ENCODE peak calls at places on chromosome 2, in seven cellular contexts. One of them, this sample, is unnamed.

GRCh38 chr2:71292159-71292558 is 39.4 kb upstream of the ZNF638 start:
- DNase-seq in NCI-H748 treated with DMSO at 0.1 percent for 48 hours: no peak
- DNase-seq in HFF-Myc: no peak
- DNase-seq in AG20443: no peak
- DNase-seq in ovary: no peak
- DNase-seq in GDM1: no peak
- DNase-seq in GM10248: no peak
- DNase-seq in this sample: no peak

GRCh38 chr2:7009207-7009911 is 92.1 kb downstream of the RNF144A start:
- DNase-seq in GM10248: no peak
- DNase-seq in HFF-Myc: no peak
- DNase-seq in GDM1: no peak
- DNase-seq in ovary: no peak
- DNase-seq in AG20443: no peak
- DNase-seq in NCI-H748 treated with DMSO at 0.1 percent for 48 hours: no peak
- DNase-seq in this sample: no peak

GRCh38 chr2:235779444-235779896 is 285.6 kb downstream of the AGAP1 start:
- DNase-seq in NCI-H748 treated with DMSO at 0.1 percent for 48 hours: peak
- DNase-seq in ovary: peak
- DNase-seq in GDM1: peak
- DNase-seq in AG20443: peak
- DNase-seq in HFF-Myc: peak
- DNase-seq in GM10248: peak
- DNase-seq in this sample: no peak

GRCh38 chr2:160666677-160667061 is 173.1 kb upstream of the RBMS1 start:
- DNase-seq in GDM1: no peak
- DNase-seq in GM10248: no peak
- DNase-seq in ovary: no peak
- DNase-seq in AG20443: no peak
- DNase-seq in HFF-Myc: no peak
- DNase-seq in NCI-H748 treated with DMSO at 0.1 percent for 48 hours: no peak
- DNase-seq in this sample: no peak

GRCh38 chr2:191030521-191031154 is 16.7 kb upstream of the STAT1 start:
- DNase-seq in AG20443: peak
- DNase-seq in ovary: no peak
- DNase-seq in NCI-H748 treated with DMSO at 0.1 percent for 48 hours: peak
- DNase-seq in GM10248: peak
- DNase-seq in GDM1: peak
- DNase-seq in HFF-Myc: no peak
- DNase-seq in this sample: no peak

GRCh38 chr2:147567131-147567530 is 277.7 kb upstream of the ACVR2A start:
- DNase-seq in AG20443: no peak
- DNase-seq in NCI-H748 treated with DMSO at 0.1 percent for 48 hours: no peak
- DNase-seq in ovary: no peak
- DNase-seq in GM10248: no peak
- DNase-seq in GDM1: no peak
- DNase-seq in HFF-Myc: no peak
- DNase-seq in this sample: no peak

GRCh38 chr2:167142554-167142953 is 254.3 kb downstream of the XIRP2 start:
- DNase-seq in AG20443: no peak
- DNase-seq in GM10248: no peak
- DNase-seq in HFF-Myc: no peak
- DNase-seq in ovary: no peak
- DNase-seq in GDM1: no peak
- DNase-seq in NCI-H748 treated with DMSO at 0.1 percent for 48 hours: no peak
- DNase-seq in this sample: no peak

GRCh38 chr2:238108423-238109201 is 8.5 kb downstream of the ESPNL start:
- DNase-seq in NCI-H748 treated with DMSO at 0.1 percent for 48 hours: no peak
- DNase-seq in HFF-Myc: no peak
- DNase-seq in AG20443: no peak
- DNase-seq in GM10248: no peak
- DNase-seq in GDM1: no peak
- DNase-seq in ovary: peak
- DNase-seq in this sample: no peak

GRCh38 chr2:206584323-206585116 is 57.8 kb upstream of the FAM237A start:
- DNase-seq in GM10248: no peak
- DNase-seq in ovary: no peak
- DNase-seq in NCI-H748 treated with DMSO at 0.1 percent for 48 hours: no peak
- DNase-seq in GDM1: no peak
- DNase-seq in HFF-Myc: no peak
- DNase-seq in AG20443: no peak
- DNase-seq in this sample: no peak

GRCh38 chr2:66897676-66898280 is 462.9 kb downstream of the MEIS1 start:
- DNase-seq in AG20443: no peak
- DNase-seq in NCI-H748 treated with DMSO at 0.1 percent for 48 hours: no peak
- DNase-seq in HFF-Myc: no peak
- DNase-seq in ovary: no peak
- DNase-seq in GM10248: no peak
- DNase-seq in GDM1: no peak
- DNase-seq in this sample: no peak

GRCh38 chr2:239193925-239194687 is 206.7 kb downstream of the HDAC4 start:
- DNase-seq in HFF-Myc: no peak
- DNase-seq in GM10248: no peak
- DNase-seq in GDM1: no peak
- DNase-seq in ovary: peak
- DNase-seq in AG20443: no peak
- DNase-seq in NCI-H748 treated with DMSO at 0.1 percent for 48 hours: no peak
- DNase-seq in this sample: peak

GRCh38 chr2:235504459-235505200 is 10.8 kb downstream of the AGAP1 start:
- DNase-seq in GDM1: no peak
- DNase-seq in NCI-H748 treated with DMSO at 0.1 percent for 48 hours: no peak
- DNase-seq in GM10248: no peak
- DNase-seq in HFF-Myc: no peak
- DNase-seq in ovary: no peak
- DNase-seq in AG20443: no peak
- DNase-seq in this sample: no peak

GRCh38 chr2:171416009-171416926 is 17.5 kb downstream of the METTL8 start:
- DNase-seq in NCI-H748 treated with DMSO at 0.1 percent for 48 hours: peak
- DNase-seq in AG20443: peak
- DNase-seq in GM10248: peak
- DNase-seq in GDM1: peak
- DNase-seq in ovary: peak
- DNase-seq in HFF-Myc: peak
- DNase-seq in this sample: peak

GRCh38 chr2:217914078-217914477 is 88.7 kb downstream of the TNS1 start:
- DNase-seq in HFF-Myc: no peak
- DNase-seq in NCI-H748 treated with DMSO at 0.1 percent for 48 hours: no peak
- DNase-seq in ovary: no peak
- DNase-seq in AG20443: no peak
- DNase-seq in GDM1: no peak
- DNase-seq in GM10248: no peak
- DNase-seq in this sample: no peak

GRCh38 chr2:27711804-27712203 is 48.1 kb downstream of the SLC4A1AP start:
- DNase-seq in GM10248: no peak
- DNase-seq in NCI-H748 treated with DMSO at 0.1 percent for 48 hours: no peak
- DNase-seq in ovary: no peak
- DNase-seq in AG20443: no peak
- DNase-seq in GDM1: no peak
- DNase-seq in HFF-Myc: no peak
- DNase-seq in this sample: no peak

GRCh38 chr2:47346107-47346506 is 56.8 kb upstream of the MSH2 start:
- DNase-seq in ovary: no peak
- DNase-seq in AG20443: no peak
- DNase-seq in GDM1: no peak
- DNase-seq in NCI-H748 treated with DMSO at 0.1 percent for 48 hours: peak
- DNase-seq in GM10248: no peak
- DNase-seq in HFF-Myc: no peak
- DNase-seq in this sample: no peak

GRCh38 chr2:45256173-45256866 is 247.1 kb upstream of the SIX2 start:
- DNase-seq in HFF-Myc: no peak
- DNase-seq in ovary: no peak
- DNase-seq in NCI-H748 treated with DMSO at 0.1 percent for 48 hours: no peak
- DNase-seq in GM10248: no peak
- DNase-seq in GDM1: no peak
- DNase-seq in AG20443: no peak
- DNase-seq in this sample: no peak

GRCh38 chr2:240650254-240650965 is 25.1 kb downstream of the GPR35 start:
- DNase-seq in GDM1: no peak
- DNase-seq in ovary: no peak
- DNase-seq in GM10248: no peak
- DNase-seq in NCI-H748 treated with DMSO at 0.1 percent for 48 hours: no peak
- DNase-seq in AG20443: no peak
- DNase-seq in HFF-Myc: no peak
- DNase-seq in this sample: no peak

GRCh38 chr2:234957533-234958135 is 5.8 kb downstream of the SH3BP4 start:
- DNase-seq in HFF-Myc: no peak
- DNase-seq in ovary: no peak
- DNase-seq in GDM1: no peak
- DNase-seq in GM10248: no peak
- DNase-seq in NCI-H748 treated with DMSO at 0.1 percent for 48 hours: no peak
- DNase-seq in AG20443: no peak
- DNase-seq in this sample: no peak

GRCh38 chr2:97900806-97901205 is 94.9 kb downstream of the TMEM131 start:
- DNase-seq in AG20443: no peak
- DNase-seq in NCI-H748 treated with DMSO at 0.1 percent for 48 hours: no peak
- DNase-seq in GM10248: no peak
- DNase-seq in ovary: no peak
- DNase-seq in HFF-Myc: no peak
- DNase-seq in GDM1: no peak
- DNase-seq in this sample: no peak

GRCh38 chr2:134508396-134508795 is 210.4 kb downstream of the TMEM163 start:
- DNase-seq in GDM1: no peak
- DNase-seq in HFF-Myc: no peak
- DNase-seq in ovary: no peak
- DNase-seq in AG20443: no peak
- DNase-seq in NCI-H748 treated with DMSO at 0.1 percent for 48 hours: peak
- DNase-seq in GM10248: no peak
- DNase-seq in this sample: no peak

GRCh38 chr2:146949400-146949799 is 895.4 kb upstream of the ACVR2A start:
- DNase-seq in NCI-H748 treated with DMSO at 0.1 percent for 48 hours: no peak
- DNase-seq in GM10248: no peak
- DNase-seq in GDM1: no peak
- DNase-seq in HFF-Myc: no peak
- DNase-seq in AG20443: no peak
- DNase-seq in ovary: no peak
- DNase-seq in this sample: no peak

GRCh38 chr2:44245068-44245861 is 30.0 kb upstream of the SLC3A1 start:
- DNase-seq in GDM1: no peak
- DNase-seq in NCI-H748 treated with DMSO at 0.1 percent for 48 hours: peak
- DNase-seq in ovary: no peak
- DNase-seq in AG20443: no peak
- DNase-seq in HFF-Myc: no peak
- DNase-seq in GM10248: no peak
- DNase-seq in this sample: no peak

GRCh38 chr2:188332619-188333018 is 40.9 kb downstream of the GULP1 start:
- DNase-seq in GM10248: no peak
- DNase-seq in AG20443: no peak
- DNase-seq in GDM1: no peak
- DNase-seq in HFF-Myc: no peak
- DNase-seq in ovary: no peak
- DNase-seq in NCI-H748 treated with DMSO at 0.1 percent for 48 hours: no peak
- DNase-seq in this sample: no peak